ENCODE peak calls at places on chromosomes 5 and 9, in four cellular contexts. J, T, D and H are unnamed samples.

GRCh38 chr9:133114451-133114885 is 6.6 kb downstream of the RALGDS start:
- DNase-seq in J (no peak), D (peak), T (no peak), H (peak)

GRCh38 chr5:117207088-117207668 is 632.6 kb upstream of the SEMA6A start:
- DNase-seq in D (no peak), T (no peak), J (no peak), H (no peak)

GRCh38 chr5:149618581-149619248 is 37.4 kb downstream of the ARHGEF37 start:
- DNase-seq in T (no peak), D (peak), J (no peak), H (no peak)

GRCh38 chr5:73412597-73412988 is 36.0 kb downstream of the FOXD1 start:
- DNase-seq in D (no peak), T (no peak), J (no peak), H (no peak)

GRCh38 chr5:154179846-154180710 is 10.5 kb upstream of the GALNT10 start:
- DNase-seq in D (peak), T (peak), J (peak), H (peak)

GRCh38 chr9:73892371-73892770 is 604.8 kb upstream of the RORB start:
- DNase-seq in J (no peak), T (no peak), D (no peak), H (no peak)

GRCh38 chr5:136048966-136049365 is 20.2 kb downstream of the TGFBI start:
- DNase-seq in D (no peak), T (no peak), J (no peak), H (no peak)

GRCh38 chr9:69028754-69029153 is 6.8 kb upstream of the FXN start:
- DNase-seq in T (peak), J (peak), D (no peak), H (no peak)

GRCh38 chr9:15513335-15513734 is 2.6 kb upstream of the PSIP1 start:
- DNase-seq in T (no peak), J (no peak), D (no peak), H (no peak)

GRCh38 chr5:172414618-172415599 is 39.4 kb downstream of the SH3PXD2B start:
- DNase-seq in T (no peak), D (peak), J (no peak), H (peak)

GRCh38 chr9:73446306-73446705 is 294.6 kb downstream of the ANXA1 start:
- DNase-seq in D (no peak), J (no peak), T (no peak), H (no peak)

GRCh38 chr5:61279725-61280124 is 52.3 kb upstream of the ZSWIM6 start:
- DNase-seq in D (no peak), T (no peak), J (no peak), H (no peak)

GRCh38 chr5:127838661-127839060 is 135.5 kb downstream of the CCDC192 start:
- DNase-seq in J (no peak), T (no peak), D (no peak), H (no peak)

GRCh38 chr9:133238851-133239532 is 29.9 kb upstream of the OBP2B start:
- DNase-seq in J (peak), T (peak), D (peak), H (no peak)

GRCh38 chr5:62017092-62017491 is 288.9 kb upstream of the KIF2A start:
- DNase-seq in J (no peak), T (no peak), D (no peak), H (no peak)

GRCh38 chr9:109817846-109818472 is 38.0 kb downstream of the PALM2AKAP2 start:
- DNase-seq in D (peak), T (peak), J (no peak), H (peak)

GRCh38 chr5:167658890-167659289 is 632.6 kb upstream of the WWC1 start:
- DNase-seq in J (no peak), T (no peak), D (no peak), H (no peak)

GRCh38 chr5:55231476-55232193 is 1.8 kb downstream of the CCNO start:
- DNase-seq in J (no peak), D (peak), T (no peak), H (no peak)

GRCh38 chr5:155082401-155082800 is 68.8 kb downstream of the KIF4B start:
- DNase-seq in J (no peak), T (no peak), D (no peak), H (no peak)

GRCh38 chr5:116404001-116404400 is 170.6 kb downstream of the SEMA6A start:
- DNase-seq in J (no peak), D (no peak), T (no peak), H (no peak)

GRCh38 chr5:78638423-78638822 is 10.1 kb downstream of the LHFPL2 start:
- DNase-seq in D (peak), T (no peak), J (no peak), H (no peak)

GRCh38 chr5:152246401-152246800 is 158.7 kb downstream of the NMUR2 start:
- DNase-seq in J (no peak), T (no peak), D (no peak), H (no peak)

GRCh38 chr9:70061776-70062175 is 18.1 kb downstream of the MAMDC2 start:
- DNase-seq in T (no peak), J (no peak), D (no peak), H (no peak)

GRCh38 chr9:89427621-89428221 is 70.2 kb downstream of the SEMA4D start:
- DNase-seq in T (no peak), D (no peak), J (peak), H (no peak)

GRCh38 chr9:79812507-79813261 is 240.9 kb downstream of the TLE4 start:
- DNase-seq in T (no peak), D (no peak), J (no peak), H (no peak)

GRCh38 chr9:110116543-110116885 is 91.4 kb downstream of the C9orf152 start:
- DNase-seq in J (no peak), T (no peak), D (no peak), H (no peak)

GRCh38 chr5:136424835-136425694 is 59.7 kb upstream of the TRPC7 start:
- DNase-seq in T (peak), D (peak), J (peak), H (peak)

GRCh38 chr5:38847549-38848341 is 1.9 kb downstream of the OSMR start:
- DNase-seq in J (no peak), D (no peak), T (no peak), H (no peak)

GRCh38 chr5:138983984-138984383 is 108.8 kb upstream of the LRRTM2 start:
- DNase-seq in T (no peak), J (no peak), D (no peak), H (no peak)

GRCh38 chr5:138978085-138978484 is 103.0 kb upstream of the LRRTM2 start:
- DNase-seq in J (no peak), D (no peak), T (no peak), H (no peak)

GRCh38 chr5:138981606-138982005 is 106.5 kb upstream of the LRRTM2 start:
- DNase-seq in D (no peak), T (peak), J (peak), H (no peak)

GRCh38 chr5:138979684-138980275 is 104.6 kb upstream of the LRRTM2 start:
- DNase-seq in J (peak), D (no peak), T (peak), H (no peak)

DNA sequence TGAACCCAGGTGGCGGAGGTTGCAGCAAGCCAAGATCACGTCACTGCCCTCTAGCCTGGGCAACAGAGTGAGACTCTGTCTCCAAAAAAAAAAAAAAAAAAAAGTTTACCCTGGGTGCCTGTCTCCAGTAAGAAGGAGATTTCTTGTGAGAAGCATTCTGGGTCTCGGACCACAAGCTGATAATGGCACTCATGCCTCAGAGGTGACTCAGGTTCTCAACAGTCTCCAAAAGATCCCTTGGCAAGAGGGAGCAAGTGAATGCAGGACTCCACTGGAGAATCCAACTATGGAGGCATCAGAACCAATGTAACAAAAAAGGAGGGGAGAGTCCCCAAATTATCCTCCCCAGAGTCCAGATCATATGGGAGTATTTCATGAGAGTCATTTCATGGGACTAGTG is 106.0 kb upstream of the LRRTM2 start:
- DNase-seq in T (no peak), D (no peak), J (no peak), H (no peak)
- H3K27ac ChIP-seq in T (no peak), D (no peak), J (no peak), H (no peak)

DNA sequence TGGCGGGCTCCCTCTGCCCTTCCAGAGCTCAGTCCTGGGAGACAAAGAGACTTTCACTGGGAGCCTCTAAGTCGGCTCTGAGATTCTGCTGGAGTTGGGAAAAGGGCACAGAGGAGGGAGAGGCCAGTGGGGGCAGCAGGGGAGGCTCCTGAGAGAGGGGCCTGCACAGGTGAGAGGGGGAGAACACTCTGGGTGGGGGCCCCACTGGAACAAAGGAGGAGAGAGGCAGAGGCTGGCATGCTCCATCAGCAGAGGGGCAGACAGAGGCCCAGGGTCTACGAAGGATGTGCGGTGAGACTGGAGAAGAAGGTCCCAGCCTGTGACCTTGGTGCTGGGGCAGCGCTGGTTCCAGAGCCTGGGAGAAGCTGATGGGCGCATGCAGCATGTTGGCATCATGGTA is 8.9 kb downstream of the TCF7 start:
- DNase-seq in J (no peak), T (no peak), D (no peak), H (no peak)
- H3K27ac ChIP-seq in J (peak), T (peak), D (no peak), H (no peak)

GRCh38 chr5:68285857-68286611 is 70.5 kb downstream of the PIK3R1 start:
- DNase-seq in D (no peak), J (peak), T (peak), H (no peak)
- H3K27ac ChIP-seq in D (peak), J (no peak), T (peak), H (peak)

DNA sequence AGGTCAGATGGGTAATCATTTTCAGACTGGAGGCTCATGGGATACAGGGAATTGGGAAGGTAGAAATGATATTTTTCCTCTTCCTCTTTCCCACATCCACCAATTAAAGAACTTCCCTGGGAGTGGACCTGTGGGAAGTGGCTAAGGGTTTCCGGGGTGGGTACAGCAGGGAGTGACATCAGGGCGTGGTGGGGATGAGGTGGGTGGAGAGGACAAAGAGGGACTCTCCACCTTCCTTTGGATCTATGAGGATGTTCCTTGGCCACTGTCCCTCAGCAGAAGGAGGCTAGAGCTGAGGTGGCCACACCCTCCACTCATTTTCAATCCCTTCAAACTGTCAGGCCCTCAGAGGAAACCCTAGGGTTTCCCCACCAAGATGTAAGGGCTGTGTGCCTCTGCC is 54.7 kb downstream of the IRF1 start:
- DNase-seq in D (no peak), J (no peak), T (no peak), H (no peak)
- H3K27ac ChIP-seq in D (no peak), J (no peak), T (no peak), H (no peak)

DNA sequence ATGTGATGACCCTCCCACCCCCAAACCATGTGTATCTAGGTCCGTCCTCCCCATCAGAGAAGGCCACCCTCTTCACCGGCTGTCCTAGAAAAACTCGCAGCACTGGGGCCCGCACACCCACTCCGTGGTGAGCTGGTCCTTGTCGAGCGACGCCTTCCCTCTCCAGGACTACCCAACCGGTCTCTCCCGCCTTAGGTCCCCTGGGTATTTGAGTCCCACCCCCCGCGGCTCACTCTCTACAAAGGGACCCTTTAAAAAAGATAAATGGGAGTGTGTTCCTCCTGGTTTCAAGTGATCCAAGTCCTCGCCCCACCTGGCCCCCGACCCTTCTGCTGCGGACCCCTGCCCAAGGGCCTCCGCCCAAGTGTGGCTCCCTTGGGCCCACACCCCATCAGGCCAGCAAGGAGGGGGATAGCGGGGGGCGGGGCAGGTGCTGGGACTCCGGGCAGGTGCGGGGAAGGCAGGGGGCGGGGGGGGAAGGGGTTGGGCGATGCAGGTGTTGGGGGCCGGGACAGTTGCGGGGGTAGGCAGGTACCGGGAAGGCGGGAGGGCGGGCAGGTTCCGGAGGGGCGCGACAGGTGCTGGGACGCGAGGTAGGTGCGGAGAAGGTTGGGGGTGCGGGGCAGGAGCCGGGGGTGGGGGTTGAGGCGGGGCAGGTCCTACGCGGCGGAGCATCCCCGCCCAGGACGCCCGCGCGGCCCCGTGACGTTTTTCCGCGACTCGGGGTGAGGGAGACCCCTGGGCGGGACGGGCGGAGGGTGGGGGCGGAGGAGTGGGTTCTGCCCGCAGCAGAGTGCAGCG is 941 bp upstream of the ARRDC1 start:
- DNase-seq in T (no peak), J (no peak), D (peak), H (no peak)
- H3K27ac ChIP-seq in T (no peak), J (no peak), D (peak), H (peak)

GRCh38 chr5:44952376-44952775 is 143.6 kb downstream of the MRPS30 start:
- DNase-seq in J (no peak), T (no peak), D (no peak), H (no peak)
- H3K27ac ChIP-seq in J (no peak), T (no peak), D (no peak), H (no peak)

DNA sequence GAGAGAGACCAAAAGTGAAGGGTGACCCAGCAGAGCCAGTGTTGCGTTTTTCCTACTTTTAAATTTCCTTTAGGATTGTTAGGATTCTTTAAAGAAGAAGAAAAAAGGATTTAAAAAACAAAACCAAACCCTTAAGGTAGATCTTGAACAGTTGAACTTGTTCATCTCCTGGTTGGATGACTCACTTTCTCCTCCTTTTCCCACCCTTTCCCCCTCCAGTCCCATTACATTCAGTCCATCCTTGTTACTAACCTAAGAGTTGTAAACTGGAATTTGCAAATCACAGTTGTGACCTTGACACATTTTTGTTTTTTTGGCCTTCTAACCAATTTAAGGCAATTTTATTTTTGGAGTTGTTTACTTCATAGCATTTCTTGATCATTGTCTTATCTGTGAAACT is 289.2 kb downstream of the ARHGAP26 start:
- DNase-seq in D (no peak), J (no peak), T (no peak), H (no peak)
- H3K27ac ChIP-seq in D (no peak), J (no peak), T (no peak), H (no peak)

GRCh38 chr9:87497604-87498045 is at the start of gene DAPK1:
- DNase-seq in T (no peak), D (peak), J (no peak), H (no peak)
- H3K27ac ChIP-seq in T (no peak), D (peak), J (peak), H (no peak)